ENCODE peak calls at places on chromosomes 2 and 18, in seven cellular contexts. G is uterus, J is HCT116, E is Panc1, T is A549, Q is sigmoid colon, Y is RWPE1. W is an unnamed sample.

GRCh38 chr18:30682667-30683066 is 359.9 kb downstream of the DSC3 start:
- DNase-seq in G (no peak), J (no peak), E (no peak), T (no peak), Q (no peak), Y (no peak), W (no peak)

GRCh38 chr18:24322594-24323136 is 75.0 kb downstream of the OSBPL1A start:
- DNase-seq in G (no peak), J (no peak), E (no peak), T (no peak), Q (no peak), Y (no peak), W (no peak)

GRCh38 chr18:250685-251084 is 17.2 kb downstream of the THOC1 start:
- DNase-seq in G (no peak), J (no peak), E (no peak), T (no peak), Q (no peak), Y (no peak), W (no peak)

GRCh38 chr2:168183308-168183997 is 63.9 kb downstream of the STK39 start:
- DNase-seq in G (no peak), J (no peak), E (no peak), T (no peak), Q (no peak), Y (no peak), W (no peak)

GRCh38 chr2:27262379-27263286 is at the start of gene SLC30A3:
- DNase-seq in G (peak), J (peak), E (no peak), T (peak), Q (peak), Y (peak), W (peak)

GRCh38 chr2:180657054-180657453 is 323.4 kb upstream of the UBE2E3 start:
- DNase-seq in G (no peak), J (peak), E (peak), T (no peak), Q (no peak), Y (no peak), W (no peak)

GRCh38 chr2:71153585-71153984 is 23.2 kb downstream of the MPHOSPH10 start:
- DNase-seq in G (no peak), J (no peak), E (no peak), T (no peak), Q (no peak), Y (no peak), W (no peak)

GRCh38 chr2:232635820-232636219 is 2.4 kb downstream of the EFHD1 start:
- DNase-seq in G (no peak), J (no peak), E (no peak), T (no peak), Q (no peak), Y (no peak), W (no peak)

GRCh38 chr2:172423120-172423519 is 4.3 kb upstream of the ITGA6 start:
- DNase-seq in G (no peak), J (no peak), E (no peak), T (no peak), Q (no peak), Y (no peak), W (no peak)

GRCh38 chr2:203037026-203037425 is 22.4 kb downstream of the NBEAL1 start:
- DNase-seq in G (no peak), J (no peak), E (no peak), T (no peak), Q (no peak), Y (no peak), W (no peak)

GRCh38 chr2:38948995-38949394 is 59.3 kb downstream of the ARHGEF33 start:
- DNase-seq in G (no peak), J (no peak), E (no peak), T (no peak), Q (no peak), Y (no peak), W (no peak)

GRCh38 chr18:26546170-26546874 is 2.0 kb downstream of the KCTD1 start:
- DNase-seq in G (no peak), J (no peak), E (no peak), T (no peak), Q (no peak), Y (no peak), W (no peak)

GRCh38 chr18:73741946-73742345 is 405.7 kb downstream of the FBXO15 start:
- DNase-seq in G (no peak), J (no peak), E (no peak), T (no peak), Q (no peak), Y (peak), W (no peak)

GRCh38 chr2:197113221-197113831 is 186.8 kb upstream of the PGAP1 start:
- DNase-seq in G (no peak), J (peak), E (peak), T (peak), Q (no peak), Y (peak), W (no peak)

GRCh38 chr2:159201321-159202063 is 85.0 kb downstream of the WDSUB1 start:
- DNase-seq in G (no peak), J (no peak), E (no peak), T (no peak), Q (no peak), Y (no peak), W (no peak)

GRCh38 chr18:13185675-13186198 is 32.8 kb upstream of the LDLRAD4 start:
- DNase-seq in G (no peak), J (no peak), E (no peak), T (no peak), Q (no peak), Y (no peak), W (no peak)

GRCh38 chr2:219010162-219010756 is 17.0 kb upstream of the CRYBA2 start:
- DNase-seq in G (no peak), J (no peak), E (no peak), T (peak), Q (no peak), Y (peak), W (no peak)

GRCh38 chr2:227340106-227340505 is 15.1 kb downstream of the MFF start:
- DNase-seq in G (no peak), J (no peak), E (no peak), T (no peak), Q (no peak), Y (no peak), W (no peak)

GRCh38 chr2:160575363-160575762 is 81.8 kb upstream of the RBMS1 start:
- DNase-seq in G (no peak), J (no peak), E (no peak), T (no peak), Q (no peak), Y (no peak), W (no peak)

GRCh38 chr2:160581035-160581434 is 87.4 kb upstream of the RBMS1 start:
- DNase-seq in G (no peak), J (no peak), E (no peak), T (no peak), Q (no peak), Y (no peak), W (no peak)

GRCh38 chr2:160581448-160581847 is 87.8 kb upstream of the RBMS1 start:
- DNase-seq in G (no peak), J (no peak), E (no peak), T (no peak), Q (no peak), Y (no peak), W (no peak)

GRCh38 chr2:160574472-160575140 is 81.0 kb upstream of the RBMS1 start:
- DNase-seq in G (no peak), J (no peak), E (no peak), T (no peak), Q (no peak), Y (peak), W (no peak)

DNA sequence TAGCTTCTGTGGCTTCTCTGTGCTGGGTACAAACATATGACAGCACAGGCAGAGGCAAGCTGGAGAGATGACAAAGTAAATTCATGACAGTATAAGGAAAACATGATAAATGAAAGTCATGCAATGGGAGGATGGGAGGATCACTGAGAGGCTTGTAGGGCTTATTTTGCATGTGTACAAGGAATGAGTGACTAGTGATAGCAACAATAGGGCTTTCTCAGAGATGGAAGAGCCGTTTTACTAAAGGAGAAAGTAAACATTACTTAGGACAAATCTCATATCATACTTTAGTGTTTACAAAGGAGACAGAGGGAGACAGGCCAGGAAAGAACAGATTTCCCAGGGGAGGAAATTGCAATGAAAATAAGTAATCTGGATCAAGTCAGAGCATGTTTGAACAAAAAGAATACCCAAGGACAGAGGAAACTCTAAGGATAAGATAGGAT is 82.5 kb upstream of the RBMS1 start:
- DNase-seq in G (no peak), J (no peak), E (no peak), T (no peak), Q (no peak), Y (no peak), W (no peak)
- H3K27ac ChIP-seq in G (no peak), J (no peak), E (no peak), T (peak), Q (no peak), Y (no peak), W (no peak)

DNA sequence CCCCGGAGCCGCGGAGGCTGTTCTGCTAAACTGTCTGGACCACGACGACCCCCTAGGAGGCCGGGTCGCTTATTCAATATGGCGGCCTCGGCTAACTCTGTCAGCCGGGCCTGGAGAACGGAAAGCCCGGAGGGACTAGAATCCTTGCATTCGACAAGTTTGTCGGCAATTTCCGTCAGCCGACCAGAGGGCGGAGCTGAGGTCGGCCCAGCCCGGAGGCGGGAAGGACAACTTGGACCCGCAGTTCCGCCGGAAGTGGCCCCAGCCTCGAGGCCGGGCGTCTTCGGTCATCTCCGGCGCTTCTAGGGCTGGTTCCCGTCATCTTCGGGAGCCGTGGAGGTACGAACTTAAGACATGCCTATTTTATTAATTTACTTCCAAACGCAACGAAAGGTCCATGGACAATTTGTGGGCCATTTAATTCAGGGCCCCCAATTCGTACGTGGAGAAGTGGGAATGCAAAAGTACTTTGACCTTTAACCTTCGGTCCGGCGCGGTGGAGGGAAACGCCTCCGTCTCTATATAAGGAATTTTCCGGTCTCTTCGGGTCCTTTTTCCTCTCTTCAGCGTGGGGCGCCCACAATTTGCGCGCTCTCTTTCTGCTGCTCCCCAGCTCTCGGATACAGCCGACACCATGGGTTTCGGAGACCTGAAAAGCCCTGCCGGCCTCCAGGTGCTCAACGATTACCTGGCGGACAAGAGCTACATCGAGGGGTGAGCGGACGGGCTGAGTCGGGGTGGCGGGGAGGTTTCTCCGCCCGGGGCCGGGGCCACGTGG is at the start of the genes EEF1B2 and NDUFS1:
- DNase-seq in G (peak), J (peak), E (peak), T (peak), Q (peak), Y (peak), W (peak)
- TF ChIP-seq CTCF in G (no peak), J (no peak), E (no peak), T (no peak), Q (no peak), Y (no peak), W (no peak)

GRCh38 chr2:127145255-127145899 is 38.4 kb upstream of the BIN1 start:
- DNase-seq in G (no peak), J (no peak), E (no peak), T (no peak), Q (no peak), Y (no peak), W (no peak)

GRCh38 chr2:127142663-127143630 is 36.0 kb upstream of the BIN1 start:
- DNase-seq in G (no peak), J (no peak), E (no peak), T (no peak), Q (no peak), Y (no peak), W (no peak)

GRCh38 chr2:127146820-127147502 is 40.0 kb upstream of the BIN1 start:
- DNase-seq in G (no peak), J (no peak), E (no peak), T (no peak), Q (no peak), Y (no peak), W (no peak)

GRCh38 chr2:127146071-127146725 is 39.2 kb upstream of the BIN1 start:
- DNase-seq in G (no peak), J (no peak), E (no peak), T (no peak), Q (no peak), Y (no peak), W (no peak)

GRCh38 chr2:127143851-127144782 is 37.2 kb upstream of the BIN1 start:
- DNase-seq in G (no peak), J (peak), E (no peak), T (no peak), Q (no peak), Y (no peak), W (peak)
- H3K27ac ChIP-seq in G (peak), J (no peak), E (no peak), T (peak), Q (peak), Y (no peak), W (no peak)

DNA sequence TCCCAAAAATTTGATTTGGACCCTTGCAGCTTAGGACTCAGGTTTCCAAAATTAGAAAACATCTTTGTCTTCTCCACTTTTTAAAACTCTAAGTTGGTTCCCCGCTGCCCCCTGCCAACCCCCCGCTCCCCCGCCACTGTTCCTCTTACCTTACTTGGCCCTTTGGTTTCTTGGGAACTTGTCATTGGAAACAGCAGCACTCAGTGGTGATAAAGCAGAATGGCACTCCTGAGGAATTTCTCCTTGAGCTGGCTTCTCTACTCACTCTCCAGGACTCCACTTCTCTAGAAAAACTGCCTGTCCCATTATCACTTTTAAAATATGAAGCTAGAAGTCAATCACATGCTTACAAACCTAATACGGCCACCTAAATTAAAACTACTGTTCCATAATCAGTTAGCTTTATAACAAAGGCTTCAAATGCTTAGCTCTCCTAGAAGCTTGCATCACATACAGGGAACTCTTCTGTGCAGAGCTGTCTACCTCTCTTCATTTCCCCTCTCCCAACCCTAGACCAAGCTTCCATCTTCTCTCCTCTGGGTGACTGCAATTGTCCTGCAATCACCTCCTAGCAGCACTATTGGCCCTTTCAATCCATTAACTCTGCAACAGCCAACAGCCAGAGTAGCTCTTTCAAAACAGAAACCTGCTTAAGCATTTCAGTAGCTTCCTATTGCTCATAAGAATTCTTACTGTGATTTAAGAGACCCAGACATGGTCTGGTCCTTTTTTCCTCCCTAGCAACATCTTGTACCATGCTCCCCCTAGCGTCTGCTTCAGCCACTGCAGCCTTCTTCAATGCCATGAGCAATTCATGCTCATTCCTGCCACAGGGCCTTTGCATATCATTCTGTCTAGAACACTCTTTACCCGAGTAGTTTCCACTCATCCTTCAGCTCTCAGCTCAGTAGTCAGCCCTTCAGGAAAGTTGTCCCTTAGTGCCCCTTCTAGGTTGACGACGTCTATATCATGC is 15.2 kb upstream of the PLEKHM3 start:
- DNase-seq in G (peak), J (peak), E (no peak), T (peak), Q (peak), Y (peak), W (peak)
- TF ChIP-seq CTCF in G (peak), J (peak), E (peak), T (peak), Q (peak), Y (peak), W (peak)

GRCh38 chr2:36444206-36444605 is 88.6 kb downstream of the CRIM1 start:
- DNase-seq in G (no peak), J (no peak), E (no peak), T (no peak), Q (no peak), Y (no peak), W (no peak)

GRCh38 chr2:36441065-36441625 is 85.6 kb downstream of the CRIM1 start:
- DNase-seq in G (no peak), J (no peak), E (no peak), T (no peak), Q (no peak), Y (no peak), W (no peak)

GRCh38 chr2:36438454-36438977 is 82.9 kb downstream of the CRIM1 start:
- DNase-seq in G (no peak), J (peak), E (peak), T (peak), Q (no peak), Y (peak), W (no peak)

GRCh38 chr2:36439084-36439483 is 83.5 kb downstream of the CRIM1 start:
- DNase-seq in G (no peak), J (no peak), E (no peak), T (no peak), Q (no peak), Y (no peak), W (no peak)

GRCh38 chr2:36441816-36442215 is 86.2 kb downstream of the CRIM1 start:
- DNase-seq in G (peak), J (no peak), E (no peak), T (no peak), Q (no peak), Y (no peak), W (no peak)
- H3K27ac ChIP-seq in G (peak), J (no peak), E (peak), T (peak), Q (peak), Y (no peak), W (no peak)

GRCh38 chr2:236366406-236366805 is 102.2 kb upstream of the ASB18 start:
- DNase-seq in G (no peak), J (no peak), E (no peak), T (no peak), Q (no peak), Y (no peak), W (peak)
- TF ChIP-seq CTCF in G (no peak), J (no peak), E (no peak), T (no peak), Q (no peak), Y (no peak), W (no peak)

GRCh38 chr2:127770973-127771735 is 39.8 kb downstream of the WDR33 start:
- DNase-seq in G (no peak), J (no peak), E (no peak), T (peak), Q (no peak), Y (peak), W (no peak)

GRCh38 chr2:127763776-127764175 is 47.2 kb downstream of the WDR33 start:
- DNase-seq in G (no peak), J (no peak), E (no peak), T (no peak), Q (no peak), Y (no peak), W (no peak)

GRCh38 chr2:127768775-127769479 is 42.0 kb downstream of the WDR33 start:
- DNase-seq in G (no peak), J (no peak), E (no peak), T (no peak), Q (no peak), Y (peak), W (no peak)

GRCh38 chr2:127771756-127772155 is 39.2 kb downstream of the WDR33 start:
- DNase-seq in G (no peak), J (no peak), E (no peak), T (peak), Q (no peak), Y (peak), W (no peak)

GRCh38 chr2:127769587-127769986 is 41.4 kb downstream of the WDR33 start:
- DNase-seq in G (no peak), J (no peak), E (no peak), T (no peak), Q (no peak), Y (no peak), W (no peak)
- H3K27ac ChIP-seq in G (no peak), J (no peak), E (no peak), T (no peak), Q (no peak), Y (no peak), W (no peak)

GRCh38 chr2:111667542-111668273 is 216.3 kb downstream of the ANAPC1 start:
- DNase-seq in G (peak), J (no peak), E (peak), T (no peak), Q (no peak), Y (peak), W (no peak)
- TF ChIP-seq CTCF in G (peak), J (no peak), E (peak), T (peak), Q (no peak), Y (no peak), W (no peak)

W was measured in CD8-positive, alpha-beta T cell.